ENCODE peak calls at places on chromosome 20, in ten cellular contexts. D, J, E, L, X, K, A, P, G and R are unnamed samples.

GRCh38 chr20:37501940-37502339 is 19.1 kb upstream of the NNAT start:
- DNase-seq in D (no peak), J (no peak), E (no peak), L (no peak), X (no peak), K (no peak), A (peak; percentile 26), P (peak; percentile 85), G (no peak), R (no peak)

GRCh38 chr20:47534405-47534804 is 32.7 kb downstream of the NCOA3 start:
- DNase-seq in D (no peak), J (no peak), E (no peak), L (no peak), X (no peak), K (no peak), A (no peak), P (no peak), G (no peak), R (no peak)

GRCh38 chr20:62087227-62087626 is 21.5 kb upstream of the TAF4 start:
- DNase-seq in D (no peak), J (no peak), E (no peak), L (no peak), X (no peak), K (no peak), A (no peak), P (no peak), G (no peak), R (no peak)

GRCh38 chr20:36086767-36087166 is 67.8 kb upstream of the EPB41L1 start:
- DNase-seq in D (no peak), J (no peak), E (no peak), L (no peak), X (no peak), K (no peak), A (no peak), P (no peak), G (no peak), R (no peak)

GRCh38 chr20:46151936-46152335 is 33.8 kb downstream of the CD40 start:
- DNase-seq in D (peak; percentile 28), J (no peak), E (no peak), L (no peak), X (no peak), K (no peak), A (peak; percentile 48), P (no peak), G (no peak), R (no peak)

GRCh38 chr20:53707341-53708102 is 113.9 kb upstream of the ZNF217 start:
- DNase-seq in D (no peak), J (peak; percentile 71), E (no peak), L (peak; percentile 28), X (no peak), K (no peak), A (no peak), P (no peak), G (peak; percentile 48), R (no peak)

GRCh38 chr20:32580970-32581838 is 3.9 kb downstream of the NOL4L start:
- DNase-seq in D (no peak), J (no peak), E (no peak), L (no peak), X (peak; percentile 68), K (peak; percentile 63), A (no peak), P (no peak), G (no peak), R (no peak)

GRCh38 chr20:21982559-21982958 is 277.1 kb downstream of the PAX1 start:
- DNase-seq in D (no peak), J (peak; percentile 69), E (no peak), L (peak; percentile 33), X (no peak), K (no peak), A (no peak), P (no peak), G (no peak), R (no peak)

GRCh38 chr20:39829255-39829654 is 859.8 kb downstream of the MAFB start:
- DNase-seq in D (no peak), J (peak; percentile 47), E (peak; percentile 20), L (peak; percentile 10), X (no peak), K (no peak), A (peak; percentile 23), P (no peak), G (no peak), R (no peak)

GRCh38 chr20:59161626-59162170 is 1.9 kb upstream of the ZNF831 start:
- DNase-seq in D (no peak), J (no peak), E (no peak), L (no peak), X (no peak), K (no peak), A (no peak), P (no peak), G (no peak), R (no peak)

GRCh38 chr20:15673206-15673605 is 900.0 kb downstream of the KIF16B start:
- DNase-seq in D (no peak), J (peak; percentile 70), E (no peak), L (peak; percentile 80), X (no peak), K (no peak), A (no peak), P (no peak), G (no peak), R (no peak)

GRCh38 chr20:44017905-44018683 is 103.4 kb downstream of the TOX2 start:
- DNase-seq in D (no peak), J (peak; percentile 87), E (peak; percentile 100), L (peak; percentile 59), X (no peak), K (no peak), A (no peak), P (peak; percentile 98), G (no peak), R (peak; percentile 75)

GRCh38 chr20:36275011-36275410 is 31.1 kb upstream of the DLGAP4 start:
- DNase-seq in D (no peak), J (no peak), E (no peak), L (no peak), X (no peak), K (no peak), A (no peak), P (no peak), G (no peak), R (no peak)

GRCh38 chr20:47927385-47927851 is 142.1 kb upstream of the SULF2 start:
- DNase-seq in D (no peak), J (peak; percentile 84), E (no peak), L (peak; percentile 30), X (no peak), K (no peak), A (no peak), P (no peak), G (no peak), R (no peak)

GRCh38 chr20:33875534-33876026 is 64.4 kb downstream of the CHMP4B start:
- DNase-seq in D (no peak), J (no peak), E (no peak), L (no peak), X (no peak), K (no peak), A (no peak), P (no peak), G (no peak), R (no peak)

GRCh38 chr20:43963872-43964791 is 49.5 kb downstream of the TOX2 start:
- DNase-seq in D (no peak), J (peak; percentile 91), E (no peak), L (peak; percentile 81), X (peak; percentile 34), K (peak; percentile 86), A (peak; percentile 31), P (peak; percentile 51), G (no peak), R (no peak)

GRCh38 chr20:46371656-46372055 is 34.8 kb downstream of the ELMO2 start:
- DNase-seq in D (no peak), J (peak; percentile 92), E (no peak), L (no peak), X (no peak), K (peak; percentile 22), A (no peak), P (no peak), G (no peak), R (no peak)

GRCh38 chr20:46715292-46715756 is 5.9 kb downstream of the SLC2A10 start:
- DNase-seq in D (no peak), J (peak; percentile 88), E (no peak), L (peak; percentile 90), X (no peak), K (no peak), A (peak; percentile 30), P (no peak), G (no peak), R (no peak)

GRCh38 chr20:13809373-13809772 is 24.5 kb downstream of the NDUFAF5 start:
- DNase-seq in D (no peak), J (no peak), E (no peak), L (no peak), X (no peak), K (no peak), A (no peak), P (no peak), G (no peak), R (no peak)

GRCh38 chr20:46772901-46773300 is 63.5 kb downstream of the SLC2A10 start:
- DNase-seq in D (no peak), J (no peak), E (no peak), L (no peak), X (no peak), K (no peak), A (no peak), P (no peak), G (no peak), R (no peak)

GRCh38 chr20:44717986-44718385 is 2.8 kb downstream of the CCN5 start:
- DNase-seq in D (no peak), J (no peak), E (no peak), L (no peak), X (no peak), K (no peak), A (peak; percentile 20), P (no peak), G (no peak), R (peak; percentile 41)

GRCh38 chr20:5061209-5061608 is 58.5 kb downstream of the PCNA start:
- DNase-seq in D (no peak), J (peak; percentile 39), E (no peak), L (no peak), X (no peak), K (no peak), A (no peak), P (no peak), G (no peak), R (no peak)

GRCh38 chr20:17128206-17128605 is 98.6 kb upstream of the PCSK2 start:
- DNase-seq in D (no peak), J (no peak), E (no peak), L (no peak), X (no peak), K (no peak), A (no peak), P (no peak), G (no peak), R (no peak)

GRCh38 chr20:38864662-38865061 is 59.2 kb downstream of the PPP1R16B start:
- DNase-seq in D (no peak), J (no peak), E (no peak), L (no peak), X (no peak), K (no peak), A (no peak), P (no peak), G (no peak), R (no peak)

GRCh38 chr20:19986419-19986818 is 30.7 kb upstream of the NAA20 start:
- DNase-seq in D (no peak), J (peak; percentile 77), E (no peak), L (peak; percentile 65), X (no peak), K (peak; percentile 9), A (no peak), P (no peak), G (no peak), R (no peak)

GRCh38 chr20:33211817-33212424 is 5.2 kb upstream of the BPIFA3 start:
- DNase-seq in D (peak; percentile 15), J (peak; percentile 44), E (peak; percentile 43), L (peak; percentile 41), X (no peak), K (peak; percentile 47), A (peak; percentile 68), P (peak; percentile 75), G (no peak), R (peak; percentile 58)

GRCh38 chr20:58647162-58647813 is 3.8 kb upstream of the STX16 start:
- DNase-seq in D (no peak), J (no peak), E (no peak), L (no peak), X (no peak), K (no peak), A (no peak), P (no peak), G (no peak), R (no peak)

GRCh38 chr20:36214684-36215256 is 21.5 kb upstream of the AAR2 start:
- DNase-seq in D (peak; percentile 25), J (peak; percentile 40), E (peak; percentile 27), L (peak; percentile 66), X (no peak), K (peak; percentile 7), A (no peak), P (no peak), G (no peak), R (no peak)